ENCODE peak calls at places on chromosomes 3 and 15, in eight cellular contexts. K is effector memory CD4-positive, alpha-beta T cell; B is hepatocyte; O is uterus; W is transverse colon; I is CD4-positive, alpha-beta T cell; P is tibial artery; N is left ventricle myocardium inferior. Y is an unnamed sample.

GRCh38 chr3:187739561-187740445 is 5.5 kb downstream of the BCL6 start:
- DNase-seq in N (peak), O (peak), I (peak), P (peak), B (peak), W (peak), K (peak), Y (peak)

GRCh38 chr15:81480645-81481053 is 106.6 kb upstream of the TMC3 start:
- DNase-seq in O (peak), N (no peak), I (no peak), B (peak), W (no peak), K (no peak), P (no peak), Y (no peak)

GRCh38 chr15:67133738-67134576 is 68.6 kb downstream of the SMAD3 start:
- DNase-seq in P (peak), N (no peak), B (no peak), O (no peak), K (peak), I (peak), W (peak), Y (no peak)

GRCh38 chr3:40585381-40586016 is 60.7 kb downstream of the ZNF621 start:
- DNase-seq in N (no peak), W (no peak), K (no peak), P (no peak), B (no peak), I (no peak), O (no peak), Y (no peak)

GRCh38 chr3:120506076-120506827 is 55.5 kb upstream of the FSTL1 start:
- DNase-seq in W (no peak), N (no peak), K (no peak), I (no peak), P (no peak), O (no peak), B (no peak), Y (no peak)

GRCh38 chr3:70861855-70862254 is 549.4 kb upstream of the MDFIC2 start:
- DNase-seq in W (no peak), I (no peak), K (no peak), N (no peak), P (no peak), B (no peak), O (no peak), Y (no peak)

GRCh38 chr15:91947370-91947769 is 93.9 kb downstream of the SLCO3A1 start:
- DNase-seq in W (no peak), N (no peak), P (no peak), I (no peak), O (no peak), K (no peak), B (no peak), Y (no peak)

GRCh38 chr3:190097025-190097424 is 23.7 kb downstream of the P3H2 start:
- DNase-seq in O (no peak), N (no peak), W (no peak), I (no peak), B (no peak), K (no peak), P (no peak), Y (no peak)

GRCh38 chr3:149547954-149548728 is 73.6 kb downstream of the TM4SF4 start:
- DNase-seq in I (no peak), B (peak), K (no peak), N (no peak), O (peak), W (peak), P (peak), Y (peak)

GRCh38 chr15:66107070-66107469 is 146.5 kb downstream of the MEGF11 start:
- DNase-seq in P (no peak), O (no peak), W (no peak), B (no peak), N (no peak), I (no peak), K (no peak), Y (no peak)

GRCh38 chr3:162492446-162493081 is 996.0 kb downstream of the OTOL1 start:
- DNase-seq in K (no peak), P (no peak), W (no peak), N (no peak), B (no peak), I (no peak), O (no peak), Y (no peak)

GRCh38 chr3:25664066-25664809 is 469 bp downstream of the TOP2B start:
- DNase-seq in K (peak), O (peak), W (peak), P (peak), B (peak), N (peak), I (peak), Y (peak)

GRCh38 chr15:72796210-72796514 is 12.6 kb upstream of the ADPGK start:
- DNase-seq in O (no peak), K (no peak), W (no peak), I (no peak), P (no peak), N (no peak), B (no peak), Y (no peak)

GRCh38 chr3:70281663-70282062 is 30.8 kb downstream of the MDFIC2 start:
- DNase-seq in B (peak), I (no peak), N (no peak), P (no peak), K (no peak), O (no peak), W (no peak), Y (no peak)

GRCh38 chr15:81024265-81024875 is 23.6 kb downstream of the TLNRD1 start:
- DNase-seq in I (no peak), B (peak), O (no peak), W (no peak), P (no peak), N (no peak), K (no peak), Y (no peak)

GRCh38 chr3:183189641-183190040 is 27.1 kb upstream of the LAMP3 start:
- DNase-seq in I (no peak), N (no peak), O (no peak), K (no peak), B (no peak), P (no peak), W (no peak), Y (no peak)

GRCh38 chr3:36097180-36097579 is 283.1 kb upstream of the STAC start:
- DNase-seq in P (no peak), K (no peak), W (no peak), O (no peak), I (no peak), N (no peak), B (no peak), Y (no peak)

GRCh38 chr3:126124148-126124868 is 40.4 kb upstream of the SLC41A3 start:
- DNase-seq in W (peak), P (peak), K (no peak), N (peak), O (peak), B (no peak), I (no peak), Y (peak)

GRCh38 chr3:130084581-130084980 is 3.0 kb downstream of the ALG1L2 start:
- DNase-seq in O (no peak), P (no peak), W (no peak), K (no peak), B (no peak), N (no peak), I (no peak), Y (no peak)

GRCh38 chr3:41173926-41174702 is 25.2 kb upstream of the CTNNB1 start:
- DNase-seq in W (no peak), P (no peak), N (no peak), I (no peak), O (no peak), B (no peak), K (no peak), Y (no peak)

GRCh38 chr15:85024509-85025336 is 43.1 kb downstream of the PDE8A start:
- DNase-seq in I (no peak), K (no peak), N (no peak), B (no peak), O (no peak), W (no peak), P (no peak), Y (no peak)

GRCh38 chr15:29749365-29750086 is 72.7 kb downstream of the TJP1 start:
- DNase-seq in P (no peak), B (no peak), I (no peak), W (no peak), N (no peak), K (no peak), O (no peak), Y (no peak)

GRCh38 chr15:98870788-98871187 is 136.8 kb downstream of the PGPEP1L start:
- DNase-seq in K (no peak), W (no peak), P (no peak), I (no peak), O (no peak), B (no peak), N (peak), Y (no peak)

GRCh38 chr3:138051946-138052802 is 42.2 kb downstream of the CLDN18 start:
- DNase-seq in N (peak), W (no peak), P (no peak), I (no peak), K (no peak), B (peak), O (no peak), Y (no peak)

GRCh38 chr15:41495736-41496599 is 2.3 kb downstream of the ITPKA start:
- DNase-seq in W (peak), P (no peak), K (no peak), B (peak), I (no peak), N (no peak), O (no peak), Y (no peak)

GRCh38 chr15:63015618-63016017 is 26.9 kb upstream of the TPM1 start:
- DNase-seq in B (no peak), K (no peak), P (peak), N (no peak), W (no peak), O (no peak), I (no peak), Y (no peak)

GRCh38 chr3:88986834-88987233 is 120.6 kb upstream of the EPHA3 start:
- DNase-seq in B (no peak), K (no peak), P (no peak), I (no peak), O (no peak), N (no peak), W (no peak), Y (no peak)

GRCh38 chr3:40768536-40768935 is 243.8 kb downstream of the ZNF621 start:
- DNase-seq in N (no peak), I (no peak), B (peak), P (no peak), W (no peak), O (no peak), K (no peak), Y (no peak)

GRCh38 chr15:65393557-65393956 is 15.8 kb upstream of the IGDCC3 start:
- DNase-seq in I (no peak), N (peak), P (no peak), W (no peak), K (no peak), B (no peak), O (no peak), Y (no peak)

GRCh38 chr3:174862101-174862500 is 3.0 kb downstream of the NAALADL2 start:
- DNase-seq in I (no peak), O (no peak), N (no peak), P (no peak), B (peak), W (peak), K (no peak), Y (no peak)

GRCh38 chr3:160128086-160128485 is 97.1 kb upstream of the C3orf80 start:
- DNase-seq in K (no peak), I (no peak), P (no peak), W (no peak), B (no peak), N (no peak), O (no peak), Y (no peak)

GRCh38 chr3:182626484-182627467 is 166.5 kb upstream of the ATP11B start:
- DNase-seq in O (no peak), N (no peak), W (no peak), B (no peak), P (no peak), K (no peak), I (no peak), Y (no peak)

GRCh38 chr3:89851974-89852621 is 744.7 kb downstream of the EPHA3 start:
- DNase-seq in K (no peak), W (peak), P (no peak), I (no peak), N (no peak), O (no peak), B (peak), Y (peak)

GRCh38 chr3:50675179-50676030 is 678 bp downstream of the DOCK3 start:
- DNase-seq in B (peak), N (peak), O (peak), K (peak), W (peak), P (no peak), I (peak), Y (peak)

GRCh38 chr3:55624238-55624637 is 137.1 kb upstream of the WNT5A start:
- DNase-seq in I (no peak), N (no peak), O (no peak), B (no peak), W (peak), P (no peak), K (no peak), Y (peak)

GRCh38 chr15:41856716-41857115 is 18.1 kb downstream of the PLA2G4B start:
- DNase-seq in P (no peak), O (no peak), K (no peak), W (no peak), N (no peak), I (no peak), B (no peak), Y (no peak)

DNA sequence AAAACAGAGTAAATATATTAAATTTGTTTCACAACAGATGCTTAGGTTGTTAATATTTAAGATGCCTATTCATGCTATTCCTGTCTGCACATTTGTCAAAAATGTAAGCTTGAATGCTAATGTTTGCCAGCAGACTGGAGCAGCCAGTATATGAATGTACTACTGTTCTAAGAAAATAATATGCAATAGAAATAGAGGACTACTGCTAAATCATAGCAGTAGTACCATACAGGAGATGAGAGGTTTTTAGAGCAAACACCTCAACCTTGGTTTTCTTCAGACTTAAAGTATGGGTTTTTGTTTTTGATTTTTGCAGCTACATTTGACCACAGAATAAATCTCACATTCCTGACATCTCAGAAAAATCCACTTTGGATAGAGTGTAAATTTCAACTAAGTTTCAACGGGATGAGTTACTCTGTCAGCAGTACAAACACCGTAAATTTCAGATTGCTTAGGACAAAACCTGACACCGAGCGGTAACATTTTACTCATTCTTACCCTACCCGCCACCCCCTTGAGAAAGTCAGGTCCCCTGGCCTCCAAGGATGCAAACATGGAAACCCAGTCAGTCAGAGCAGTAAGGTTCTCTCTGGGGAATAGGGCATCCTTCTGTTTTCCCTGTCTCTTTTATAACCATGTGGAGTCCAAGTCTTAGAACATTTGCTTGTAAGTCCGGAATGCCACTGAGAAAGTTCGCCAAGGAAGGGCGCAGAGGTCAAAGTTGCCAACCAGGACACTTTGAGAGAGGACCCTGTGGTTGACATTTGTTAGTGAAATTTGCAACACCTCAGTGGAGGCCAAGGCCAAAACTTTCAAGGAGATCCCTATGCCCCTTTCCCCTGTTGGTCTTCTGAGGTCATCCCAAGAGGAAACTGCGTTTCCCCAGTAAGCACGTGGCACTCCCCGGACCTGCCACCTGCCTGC is 17.9 kb upstream of the SATB1 start:
- DNase-seq in O (no peak), K (no peak), P (no peak), B (no peak), W (no peak), N (no peak), I (no peak), Y (no peak)
- H3K27ac ChIP-seq in O (no peak), K (peak), P (peak), B (no peak), W (peak), N (no peak), I (peak), Y (no peak)

DNA sequence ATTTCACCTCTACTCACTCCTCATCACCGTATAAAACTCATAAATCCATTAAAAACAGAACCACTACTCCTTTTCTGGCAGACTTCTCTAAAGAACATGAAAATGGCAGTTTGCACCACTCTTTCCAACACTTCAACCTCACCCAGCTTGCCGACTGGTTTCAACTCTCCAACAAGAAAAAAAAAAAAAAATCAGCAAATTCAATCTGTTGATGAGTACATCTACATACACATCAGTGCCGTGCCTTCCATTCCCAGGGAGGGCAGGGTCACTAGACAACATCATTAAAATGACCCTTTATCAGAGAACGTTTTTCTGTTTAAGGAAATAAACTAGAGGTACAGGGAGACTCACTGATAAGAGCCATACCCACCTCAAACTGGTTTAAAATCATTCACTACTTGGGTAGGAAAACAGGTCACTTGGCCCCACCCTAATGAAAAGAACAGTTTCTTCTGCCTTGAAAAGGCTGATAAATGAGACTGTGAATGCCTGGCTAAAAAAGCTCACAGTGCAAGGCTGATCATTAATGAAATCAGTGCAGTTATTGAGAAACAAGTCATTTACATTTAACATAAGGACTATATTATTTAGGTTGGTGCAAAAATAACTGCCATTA is 6.0 kb downstream of the ANXA2 start:
- DNase-seq in I (no peak), W (peak), O (no peak), B (no peak), P (no peak), N (no peak), K (no peak), Y (no peak)
- H3K27ac ChIP-seq in I (no peak), W (peak), O (peak), B (peak), P (peak), N (peak), K (peak), Y (peak)

GRCh38 chr15:78640840-78641733 is at the start of gene CHRNB4:
- DNase-seq in B (peak), P (no peak), O (no peak), I (peak), W (peak), N (no peak), K (no peak), Y (no peak)
- H3K27ac ChIP-seq in B (no peak), P (no peak), O (no peak), I (no peak), W (no peak), N (no peak), K (no peak), Y (no peak)

GRCh38 chr15:73952171-73952912 is 26.1 kb downstream of the LOXL1 start:
- DNase-seq in N (no peak), B (no peak), P (peak), W (no peak), K (no peak), I (no peak), O (no peak), Y (peak)

GRCh38 chr15:73952913-73953750 is 26.9 kb downstream of the LOXL1 start:
- DNase-seq in O (no peak), K (no peak), N (no peak), B (no peak), W (no peak), P (peak), I (no peak), Y (peak)

GRCh38 chr15:73950479-73951043 is 24.3 kb downstream of the LOXL1 start:
- DNase-seq in W (no peak), P (no peak), O (no peak), I (no peak), B (no peak), K (no peak), N (no peak), Y (peak)

GRCh38 chr15:73951044-73951561 is 24.8 kb downstream of the LOXL1 start:
- DNase-seq in B (peak), P (peak), O (peak), I (peak), W (peak), K (peak), N (peak), Y (peak)

DNA sequence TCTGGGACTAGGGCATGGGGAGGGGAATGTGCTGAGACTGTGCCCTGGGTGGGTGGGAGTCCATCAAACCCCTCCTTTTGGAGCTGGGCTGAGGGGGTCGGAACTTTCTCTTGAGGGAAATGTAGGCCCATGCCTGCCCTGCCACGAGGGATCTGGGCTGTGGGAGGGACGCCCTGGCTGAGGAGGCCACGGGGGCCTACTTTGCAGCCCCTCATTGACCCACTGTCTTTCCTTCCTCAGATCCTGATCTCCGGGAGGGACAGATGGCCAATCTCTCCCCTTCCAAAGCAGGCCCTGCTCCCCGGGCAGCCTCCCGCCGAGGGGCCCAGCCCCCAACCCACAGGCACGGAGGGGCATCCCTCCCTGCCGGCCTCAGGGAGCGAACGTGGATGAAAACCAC is 25.3 kb downstream of the LOXL1 start:
- DNase-seq in P (no peak), K (no peak), O (no peak), N (no peak), W (no peak), B (no peak), I (no peak), Y (peak)
- H3K27ac ChIP-seq in P (peak), K (no peak), O (peak), N (peak), W (peak), B (peak), I (no peak), Y (peak)

DNA sequence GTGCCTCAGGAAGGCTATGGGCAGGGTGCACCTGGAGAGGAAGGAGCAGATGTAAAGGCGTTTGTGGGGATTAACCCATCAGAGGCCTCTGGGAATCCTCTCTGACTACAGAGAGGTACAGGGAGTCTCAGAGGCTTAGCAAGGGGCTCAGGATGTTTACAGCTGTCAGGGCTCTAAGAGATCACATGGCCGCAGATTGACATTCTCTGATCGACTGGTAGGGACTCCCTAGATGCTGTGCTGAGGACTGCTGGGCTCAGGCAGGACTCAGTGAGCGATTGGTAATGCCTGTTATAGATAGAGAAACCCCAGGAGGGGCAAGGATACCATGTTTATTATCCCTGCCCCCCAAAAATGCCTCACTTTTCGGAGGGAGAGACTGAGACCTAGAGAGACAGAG is 103.5 kb downstream of the CORO2B start:
- DNase-seq in P (peak), B (no peak), W (no peak), N (no peak), O (peak), K (no peak), I (no peak), Y (no peak)
- H3K27ac ChIP-seq in P (no peak), B (no peak), W (no peak), N (no peak), O (no peak), K (no peak), I (no peak), Y (no peak)

DNA sequence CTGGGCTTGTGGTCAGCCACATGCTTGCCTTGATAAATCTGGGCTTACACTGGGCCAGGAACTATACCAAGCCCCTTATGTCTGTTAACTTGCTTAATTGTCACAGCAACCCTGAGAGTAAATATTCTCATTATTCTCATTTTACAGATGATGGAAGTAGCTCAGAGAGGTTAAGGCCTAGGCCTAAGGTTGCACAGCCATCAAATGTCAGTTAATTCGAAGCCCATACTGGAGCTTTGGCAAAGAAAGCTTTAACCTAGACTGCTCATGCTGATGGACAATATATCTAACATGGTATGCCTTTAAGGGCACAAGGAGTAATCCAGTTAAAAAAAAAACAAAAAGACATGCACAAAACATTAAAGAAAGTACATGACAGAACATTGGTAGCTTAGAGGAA is 220.1 kb downstream of the FEZF2 start:
- DNase-seq in O (no peak), P (no peak), N (no peak), I (no peak), B (no peak), W (no peak), K (no peak), Y (no peak)
- H3K27ac ChIP-seq in O (no peak), P (peak), N (peak), I (no peak), B (no peak), W (no peak), K (no peak), Y (no peak)

Y was measured in aorta.